ENCODE peak calls at places on chromosomes 3 and 15, in ten cellular contexts. S, Z, T, R, D, P, W, K, B and F are unnamed samples.

GRCh38 chr15:60945196-60945595 is 283.9 kb downstream of the RORA start:
- DNase-seq in S (no peak), Z (no peak), T (no peak), R (peak), D (peak), P (peak), W (peak), K (no peak), B (no peak), F (no peak)

GRCh38 chr15:64667736-64668161 is 107.6 kb downstream of the RBPMS2 start:
- DNase-seq in S (no peak), Z (no peak), T (no peak), R (peak), D (no peak), P (no peak), W (peak), K (no peak), B (no peak), F (no peak)

GRCh38 chr15:80932989-80933388 is 56.6 kb downstream of the MESD start:
- DNase-seq in S (no peak), Z (no peak), T (no peak), R (peak), D (peak), P (peak), W (no peak), K (no peak), B (no peak), F (no peak)

GRCh38 chr15:58770519-58770856 is 614 bp upstream of the MINDY2 start:
- DNase-seq in S (no peak), Z (no peak), T (peak), R (peak), D (no peak), P (no peak), W (peak), K (no peak), B (peak), F (no peak)

GRCh38 chr3:101268987-101269386 is 51.4 kb downstream of the IMPG2 start:
- DNase-seq in S (no peak), Z (no peak), T (no peak), R (no peak), D (no peak), P (no peak), W (no peak), K (no peak), B (no peak), F (no peak)

GRCh38 chr3:64650096-64650622 is 37.6 kb downstream of the ADAMTS9 start:
- DNase-seq in S (no peak), Z (no peak), T (no peak), R (no peak), D (no peak), P (no peak), W (no peak), K (no peak), B (no peak), F (no peak)

GRCh38 chr15:57949374-57949938 is 116.1 kb downstream of the ALDH1A2 start:
- DNase-seq in S (no peak), Z (no peak), T (no peak), R (no peak), D (no peak), P (no peak), W (no peak), K (no peak), B (no peak), F (no peak)

GRCh38 chr3:9807981-9808344 is 2.1 kb upstream of the TTLL3 start:
- DNase-seq in S (no peak), Z (no peak), T (no peak), R (no peak), D (no peak), P (no peak), W (no peak), K (no peak), B (no peak), F (no peak)

GRCh38 chr3:126053513-126053912 is 30.4 kb downstream of the SLC41A3 start:
- DNase-seq in S (no peak), Z (no peak), T (peak), R (no peak), D (no peak), P (no peak), W (no peak), K (no peak), B (no peak), F (no peak)

GRCh38 chr15:101187820-101188516 is 63.9 kb downstream of the CHSY1 start:
- DNase-seq in S (no peak), Z (no peak), T (no peak), R (peak), D (peak), P (no peak), W (peak), K (no peak), B (peak), F (no peak)

GRCh38 chr15:48541659-48542334 is 103.7 kb downstream of the FBN1 start:
- DNase-seq in S (no peak), Z (no peak), T (peak), R (peak), D (peak), P (no peak), W (peak), K (no peak), B (peak), F (no peak)

GRCh38 chr3:68129065-68129464 is 474.7 kb upstream of the SUCLG2 start:
- DNase-seq in S (no peak), Z (no peak), T (no peak), R (no peak), D (no peak), P (no peak), W (no peak), K (no peak), B (no peak), F (no peak)

GRCh38 chr3:40213556-40213955 is 96.0 kb upstream of the EIF1B start:
- DNase-seq in S (no peak), Z (no peak), T (no peak), R (no peak), D (no peak), P (no peak), W (no peak), K (no peak), B (no peak), F (no peak)

GRCh38 chr15:32818758-32819405 is 101.1 kb downstream of the GREM1 start:
- DNase-seq in S (no peak), Z (no peak), T (no peak), R (peak), D (no peak), P (no peak), W (peak), K (no peak), B (peak), F (no peak)

GRCh38 chr3:22542311-22542710 is 660.8 kb upstream of the UBE2E2 start:
- DNase-seq in S (no peak), Z (no peak), T (peak), R (peak), D (no peak), P (no peak), W (no peak), K (no peak), B (no peak), F (no peak)

GRCh38 chr3:133117342-133117741 is 79.2 kb downstream of the TMEM108 start:
- DNase-seq in S (no peak), Z (no peak), T (no peak), R (no peak), D (no peak), P (no peak), W (no peak), K (no peak), B (no peak), F (no peak)

GRCh38 chr15:22968356-22968755 is 11.8 kb downstream of the CYFIP1 start:
- DNase-seq in S (no peak), Z (no peak), T (peak), R (peak), D (no peak), P (peak), W (peak), K (no peak), B (peak), F (no peak)

GRCh38 chr3:179181021-179181472 is 32.9 kb downstream of the PIK3CA start:
- DNase-seq in S (no peak), Z (no peak), T (peak), R (peak), D (no peak), P (no peak), W (peak), K (no peak), B (no peak), F (no peak)

GRCh38 chr3:101143002-101143401 is 149.8 kb upstream of the ABI3BP start:
- DNase-seq in S (no peak), Z (no peak), T (no peak), R (no peak), D (no peak), P (no peak), W (no peak), K (no peak), B (no peak), F (no peak)

GRCh38 chr3:112676659-112677234 is 35.8 kb upstream of the CCDC80 start:
- DNase-seq in S (no peak), Z (peak), T (peak), R (peak), D (peak), P (peak), W (peak), K (peak), B (peak), F (no peak)

GRCh38 chr3:14369675-14370669 is 32.4 kb upstream of the SLC6A6 start:
- DNase-seq in S (no peak), Z (no peak), T (no peak), R (no peak), D (no peak), P (no peak), W (no peak), K (peak), B (no peak), F (no peak)

GRCh38 chr3:172646439-172647015 is 64.3 kb downstream of the NCEH1 start:
- DNase-seq in S (no peak), Z (no peak), T (no peak), R (peak), D (peak), P (no peak), W (no peak), K (no peak), B (no peak), F (no peak)

GRCh38 chr15:69066646-69066995 is 52.1 kb downstream of the NOX5 start:
- DNase-seq in S (no peak), Z (no peak), T (no peak), R (no peak), D (no peak), P (no peak), W (no peak), K (no peak), B (no peak), F (no peak)

GRCh38 chr15:69067296-69067695 is 52.8 kb downstream of the NOX5 start:
- DNase-seq in S (no peak), Z (no peak), T (no peak), R (peak), D (no peak), P (no peak), W (peak), K (no peak), B (no peak), F (no peak)

GRCh38 chr15:69065981-69066645 is 51.6 kb downstream of the NOX5 start:
- DNase-seq in S (no peak), Z (no peak), T (no peak), R (no peak), D (no peak), P (no peak), W (no peak), K (no peak), B (no peak), F (no peak)

GRCh38 chr15:69061414-69061842 is 46.9 kb downstream of the NOX5 start:
- DNase-seq in S (no peak), Z (no peak), T (no peak), R (no peak), D (no peak), P (no peak), W (no peak), K (no peak), B (no peak), F (no peak)

GRCh38 chr15:69064649-69065048 is 50.2 kb downstream of the NOX5 start:
- DNase-seq in S (no peak), Z (no peak), T (no peak), R (no peak), D (no peak), P (no peak), W (no peak), K (no peak), B (no peak), F (no peak)
- TF ChIP-seq CTCF in S (no peak), Z (no peak), T (no peak), R (no peak), D (no peak), P (no peak), W (no peak), K (no peak), B (no peak), F (no peak)

GRCh38 chr3:160040181-160040580 is 51.5 kb downstream of the IL12A start:
- DNase-seq in S (no peak), Z (no peak), T (no peak), R (no peak), D (no peak), P (no peak), W (no peak), K (no peak), B (no peak), F (no peak)
- TF ChIP-seq CTCF in S (no peak), Z (no peak), T (no peak), R (no peak), D (no peak), P (no peak), W (no peak), K (no peak), B (no peak), F (no peak)

GRCh38 chr3:114119776-114120175 is 59.1 kb downstream of the DRD3 start:
- DNase-seq in S (no peak), Z (no peak), T (no peak), R (peak), D (no peak), P (no peak), W (no peak), K (no peak), B (no peak), F (no peak)

GRCh38 chr3:114112696-114113095 is 56.2 kb downstream of the QTRT2 start:
- DNase-seq in S (no peak), Z (no peak), T (no peak), R (peak), D (no peak), P (no peak), W (peak), K (no peak), B (no peak), F (no peak)

GRCh38 chr3:114111060-114111790 is 54.7 kb downstream of the QTRT2 start:
- DNase-seq in S (no peak), Z (no peak), T (no peak), R (no peak), D (no peak), P (no peak), W (no peak), K (no peak), B (no peak), F (no peak)

GRCh38 chr3:114110439-114110838 is 53.9 kb downstream of the QTRT2 start:
- DNase-seq in S (no peak), Z (no peak), T (no peak), R (no peak), D (no peak), P (no peak), W (no peak), K (no peak), B (no peak), F (no peak)

GRCh38 chr3:114115151-114115550 is 58.6 kb downstream of the QTRT2 start:
- DNase-seq in S (no peak), Z (no peak), T (no peak), R (no peak), D (no peak), P (no peak), W (peak), K (no peak), B (no peak), F (no peak)
- TF ChIP-seq CTCF in S (no peak), Z (no peak), T (no peak), R (no peak), D (no peak), P (no peak), W (no peak), K (no peak), B (no peak), F (no peak)

DNA sequence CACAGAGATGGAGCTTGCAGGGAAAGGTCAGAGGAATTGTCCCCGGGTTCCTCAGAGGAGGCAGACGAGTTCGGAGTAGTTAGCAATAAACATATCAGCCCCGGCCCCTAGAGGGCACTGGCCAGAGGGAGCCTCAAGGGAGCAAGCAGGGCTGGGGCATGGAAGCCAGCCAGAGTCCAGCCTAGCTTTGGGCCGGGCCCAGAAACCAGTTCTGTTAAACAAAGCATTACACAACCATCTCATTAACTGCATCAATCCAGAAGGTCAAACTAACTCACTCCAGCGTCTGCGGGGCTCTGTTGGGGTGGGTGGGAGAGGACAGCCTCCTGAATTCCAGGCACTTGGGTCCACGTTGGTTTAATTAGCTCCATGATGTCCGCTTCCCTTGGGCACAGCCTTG is 41.0 kb upstream of the IREB2 start:
- DNase-seq in S (no peak), Z (no peak), T (no peak), R (peak), D (no peak), P (no peak), W (peak), K (peak), B (no peak), F (no peak)
- TF ChIP-seq CTCF in S (no peak), Z (no peak), T (no peak), R (peak), D (no peak), P (no peak), W (peak), K (peak), B (peak), F (no peak)

GRCh38 chr3:59142581-59142980 is 92.8 kb upstream of the CFAP20DC start:
- DNase-seq in S (no peak), Z (no peak), T (no peak), R (peak), D (no peak), P (no peak), W (no peak), K (no peak), B (no peak), F (no peak)

GRCh38 chr3:59149166-59149565 is 99.3 kb upstream of the CFAP20DC start:
- DNase-seq in S (no peak), Z (no peak), T (no peak), R (no peak), D (no peak), P (no peak), W (no peak), K (no peak), B (no peak), F (no peak)

GRCh38 chr3:59138966-59139365 is 89.1 kb upstream of the CFAP20DC start:
- DNase-seq in S (no peak), Z (no peak), T (no peak), R (no peak), D (no peak), P (no peak), W (no peak), K (no peak), B (no peak), F (no peak)

GRCh38 chr3:59143447-59143846 is 93.6 kb upstream of the CFAP20DC start:
- DNase-seq in S (no peak), Z (no peak), T (no peak), R (no peak), D (no peak), P (no peak), W (no peak), K (no peak), B (no peak), F (no peak)
- TF ChIP-seq CTCF in S (no peak), Z (no peak), T (no peak), R (no peak), D (no peak), P (no peak), W (peak), K (no peak), B (peak), F (peak)

GRCh38 chr3:12838179-12838965 is 3.0 kb downstream of the RPL32 start:
- DNase-seq in S (no peak), Z (no peak), T (no peak), R (peak), D (no peak), P (no peak), W (peak), K (no peak), B (no peak), F (no peak)

GRCh38 chr3:12840591-12841084 is 727 bp downstream of the RPL32 start:
- DNase-seq in S (no peak), Z (no peak), T (no peak), R (no peak), D (no peak), P (no peak), W (no peak), K (no peak), B (no peak), F (no peak)

GRCh38 chr3:12841085-12841969 is at the start of gene RPL32:
- DNase-seq in S (peak), Z (peak), T (peak), R (peak), D (peak), P (peak), W (peak), K (peak), B (peak), F (peak)

GRCh38 chr3:12842469-12842868 is 1.1 kb upstream of the RPL32 start:
- DNase-seq in S (no peak), Z (no peak), T (no peak), R (no peak), D (no peak), P (no peak), W (no peak), K (no peak), B (no peak), F (no peak)

DNA sequence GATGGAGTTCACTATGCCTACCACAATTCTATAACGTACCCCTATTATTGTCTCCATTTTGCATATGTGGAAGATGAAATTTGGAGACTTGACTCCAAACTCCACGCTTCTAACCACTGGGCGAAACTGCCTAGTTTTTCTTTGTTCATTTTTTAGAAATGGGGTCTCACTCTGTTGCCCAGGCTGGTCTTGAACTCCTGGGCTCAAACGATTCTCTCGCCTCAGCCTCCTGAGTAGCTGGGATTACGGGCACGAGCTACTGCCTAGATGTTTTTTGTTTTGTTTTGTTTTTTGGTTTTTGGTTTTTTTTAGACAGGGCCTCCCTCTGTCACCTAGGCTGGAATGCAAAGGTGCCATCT is 584 bp upstream of the RPL32 start:
- DNase-seq in S (no peak), Z (no peak), T (no peak), R (no peak), D (no peak), P (no peak), W (no peak), K (no peak), B (no peak), F (no peak)
- TF ChIP-seq CTCF in S (peak), Z (peak), T (peak), R (no peak), D (no peak), P (no peak), W (no peak), K (no peak), B (no peak), F (peak)

GRCh38 chr15:90382305-90382704 is 5.7 kb upstream of the IQGAP1 start:
- DNase-seq in S (no peak), Z (no peak), T (no peak), R (no peak), D (no peak), P (no peak), W (no peak), K (no peak), B (no peak), F (no peak)
- TF ChIP-seq CTCF in S (no peak), Z (no peak), T (no peak), R (no peak), D (no peak), P (no peak), W (no peak), K (no peak), B (no peak), F (no peak)

GRCh38 chr3:62559831-62560445 is 186.6 kb upstream of the FEZF2 start:
- DNase-seq in S (no peak), Z (no peak), T (no peak), R (peak), D (no peak), P (no peak), W (peak), K (no peak), B (peak), F (no peak)
- TF ChIP-seq CTCF in S (no peak), Z (no peak), T (peak), R (peak), D (no peak), P (peak), W (peak), K (peak), B (peak), F (peak)